ENCODE peak calls at places on chromosomes 16 and 17, in five cellular contexts. G is transverse colon; W is activated CD4-positive, alpha-beta T cell treated with anti-CD3 and anti-CD28 coated beads, Interleukin-2, amount 10 ng/mL, durations not matched to agents 7 days and 5 days; A is RPMI7951; Z is HEK293T. E is an unnamed sample.

GRCh38 chr17:5711344-5711743 is 127.0 kb upstream of the NLRP1 start:
- DNase-seq in W (no peak), A (no peak), G (no peak), Z (no peak), E (no peak)

GRCh38 chr17:10875411-10875810 is 37.5 kb upstream of the PIRT start:
- DNase-seq in Z (peak; percentile 10), A (peak; percentile 13), W (peak; percentile 21), G (no peak), E (no peak)

GRCh38 chr17:30426292-30426691 is 47.6 kb downstream of the CPD start:
- DNase-seq in A (no peak), G (no peak), Z (no peak), W (no peak), E (no peak)

GRCh38 chr17:19570497-19571151 is 37.0 kb downstream of the SLC47A1 start:
- DNase-seq in G (peak; percentile 60), Z (no peak), A (no peak), W (no peak), E (no peak)

GRCh38 chr16:87806608-87807546 is 41.1 kb upstream of the KLHDC4 start:
- DNase-seq in A (peak; percentile 90), G (peak; percentile 62), W (peak; percentile 60), Z (no peak), E (peak; percentile 75)

GRCh38 chr16:65070831-65071230 is 51.0 kb downstream of the CDH11 start:
- DNase-seq in Z (no peak), W (no peak), G (peak; percentile 52), A (peak; percentile 96), E (peak; percentile 26)

GRCh38 chr17:59712856-59713255 is 5.4 kb downstream of the VMP1 start:
- DNase-seq in Z (no peak), G (no peak), A (no peak), W (no peak), E (no peak)

GRCh38 chr17:1494203-1494602 is 1.7 kb upstream of the MYO1C start:
- DNase-seq in W (no peak), A (no peak), G (no peak), Z (no peak), E (no peak)

GRCh38 chr16:66277311-66278070 is 89.0 kb upstream of the CDH5 start:
- DNase-seq in W (no peak), Z (no peak), G (no peak), A (no peak), E (no peak)

GRCh38 chr17:81223758-81224122 is 975 bp upstream of the CEP131 start:
- DNase-seq in G (peak; percentile 31), A (no peak), W (no peak), Z (no peak), E (no peak)

GRCh38 chr17:64115871-64116534 is 13.9 kb downstream of the ERN1 start:
- DNase-seq in Z (no peak), A (peak; percentile 47), G (no peak), W (no peak), E (peak; percentile 65)

GRCh38 chr17:39208893-39209292 is 8.8 kb downstream of the RPL19 start:
- DNase-seq in A (no peak), G (peak; percentile 71), Z (no peak), W (no peak), E (peak; percentile 36)

GRCh38 chr17:34203018-34203646 is 52.0 kb upstream of the CCL2 start:
- DNase-seq in Z (no peak), G (no peak), A (no peak), W (no peak), E (no peak)